ENCODE peak calls at places on chromosomes 16 and 17, in seven cellular contexts. O, S, N, L, I, X and H are unnamed samples.

GRCh38 chr17:1764274-1764673 is 2.4 kb downstream of the SERPINF1 start:
- DNase-seq in S (no peak), X (peak; percentile 73), L (no peak), O (peak; percentile 97), I (peak; percentile 70), N (peak; percentile 80), H (no peak)

GRCh38 chr17:5786510-5786875 is 202.2 kb upstream of the NLRP1 start:
- DNase-seq in N (no peak), L (no peak), X (no peak), S (no peak), I (no peak), O (no peak), H (no peak)

GRCh38 chr17:4185656-4186055 is 42.7 kb downstream of the CYB5D2 start:
- DNase-seq in X (no peak), O (no peak), N (no peak), L (no peak), I (no peak), S (no peak), H (no peak)

GRCh38 chr17:17236295-17237025 is 508 bp downstream of the FLCN start:
- DNase-seq in I (no peak), S (no peak), L (peak; percentile 36), N (peak; percentile 32), X (no peak), O (peak; percentile 22), H (peak; percentile 56)

GRCh38 chr17:32483451-32484019 is 3.3 kb upstream of the CDK5R1 start:
- DNase-seq in O (peak; percentile 90), S (no peak), I (peak; percentile 52), N (peak; percentile 59), X (peak; percentile 92), L (peak; percentile 70), H (peak; percentile 94)

GRCh38 chr16:50688083-50688482 is 5.3 kb upstream of the NOD2 start:
- DNase-seq in O (no peak), S (no peak), X (no peak), N (no peak), I (no peak), L (no peak), H (no peak)

GRCh38 chr17:7573324-7574080 is 5.9 kb upstream of the CD68 start:
- DNase-seq in S (peak; percentile 86), N (peak; percentile 92), X (peak; percentile 92), O (peak; percentile 97), L (peak; percentile 92), I (peak; percentile 91), H (peak; percentile 88)

GRCh38 chr17:11506635-11507034 is 91.6 kb upstream of the DNAH9 start:
- DNase-seq in S (no peak), X (no peak), I (no peak), O (no peak), L (peak; percentile 9), N (no peak), H (peak; percentile 1)

GRCh38 chr17:49700956-49701355 is 6.8 kb downstream of the SLC35B1 start:
- DNase-seq in S (no peak), O (no peak), L (no peak), N (no peak), X (no peak), I (no peak), H (no peak)

GRCh38 chr17:73232587-73233373 is 28.9 kb downstream of the CPSF4L start:
- DNase-seq in X (no peak), O (peak; percentile 41), N (peak; percentile 33), L (peak; percentile 17), I (peak; percentile 30), S (peak; percentile 71), H (peak; percentile 63)

DNA sequence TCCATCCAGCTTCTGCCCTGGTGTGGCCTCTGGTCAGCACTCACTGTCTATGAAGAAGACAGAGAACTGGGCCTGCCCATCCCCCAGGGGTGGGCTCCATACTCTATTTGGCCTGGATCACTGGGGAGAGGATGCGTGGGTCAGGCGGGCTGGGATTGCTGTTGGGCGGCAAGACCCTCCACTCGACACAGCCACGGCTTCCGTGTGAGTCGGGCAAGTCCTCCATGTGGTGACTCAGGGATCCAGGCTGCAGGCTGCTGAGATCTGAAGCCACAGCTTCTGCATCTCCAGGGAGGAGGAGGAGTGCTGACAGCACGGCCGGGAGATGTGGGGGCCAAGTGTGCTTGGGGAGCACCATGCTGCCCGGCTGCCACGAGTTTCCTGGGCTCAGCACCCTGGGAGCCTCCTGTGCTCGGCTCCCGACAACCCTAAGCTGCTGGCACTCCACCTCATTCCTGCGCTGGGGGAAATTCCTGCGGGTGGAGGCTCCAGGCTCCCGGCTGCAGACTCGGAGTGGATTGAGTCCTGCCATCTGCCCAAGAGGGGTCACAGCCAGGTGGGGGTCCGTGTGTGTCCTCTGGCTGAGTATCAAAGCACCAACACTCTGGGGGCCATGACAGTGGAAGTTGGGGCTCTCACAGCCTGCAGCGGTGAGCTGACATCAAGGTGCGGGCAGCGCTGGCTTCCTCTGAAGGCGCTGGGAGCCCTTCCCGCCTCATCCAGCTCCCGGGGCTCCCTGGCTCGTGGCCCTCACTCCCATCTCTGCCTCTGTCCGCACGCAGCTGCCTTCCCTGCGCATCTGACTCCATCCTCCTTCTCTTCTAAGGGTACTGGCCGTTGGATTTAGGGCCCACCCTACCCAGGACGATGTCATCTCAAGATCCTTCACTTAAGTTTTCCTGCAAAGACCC is 24.4 kb upstream of the CBFA2T3 start:
- DNase-seq in N (no peak), I (no peak), O (peak; percentile 9), X (no peak), S (no peak), L (no peak), H (peak; percentile 61)
- TF ChIP-seq CTCF in N (no peak), I (no peak), O (no peak), X (no peak), S (no peak), L (no peak), H (no peak)

GRCh38 chr16:48613061-48613957 is 3.3 kb upstream of the N4BP1 start:
- DNase-seq in L (peak; percentile 58), X (no peak), N (no peak), S (no peak), I (peak; percentile 69), O (peak; percentile 73), H (peak; percentile 45)
- H3K4me1 ChIP-seq in L (peaks cover 16% of the 10 kb centered on the region), X (peaks cover 3% of the 10 kb centered on the region), N (no peaks in the 10 kb centered on the region), S (peaks cover 6% of the 10 kb centered on the region), I (peaks cover 46% of the 10 kb centered on the region), O (peaks cover 17% of the 10 kb centered on the region), H (peaks cover 17% of the 10 kb centered on the region)

GRCh38 chr17:42276609-42277341 is 584 bp upstream of the STAT5B start:
- DNase-seq in L (peak; percentile 66), X (peak; percentile 85), O (peak; percentile 91), I (peak; percentile 24), N (peak; percentile 85), S (peak; percentile 86), H (peak; percentile 66)
- TF ChIP-seq CTCF in L (no peak), X (no peak), O (no peak), I (no peak), N (no peak), S (no peak), H (no peak)

DNA sequence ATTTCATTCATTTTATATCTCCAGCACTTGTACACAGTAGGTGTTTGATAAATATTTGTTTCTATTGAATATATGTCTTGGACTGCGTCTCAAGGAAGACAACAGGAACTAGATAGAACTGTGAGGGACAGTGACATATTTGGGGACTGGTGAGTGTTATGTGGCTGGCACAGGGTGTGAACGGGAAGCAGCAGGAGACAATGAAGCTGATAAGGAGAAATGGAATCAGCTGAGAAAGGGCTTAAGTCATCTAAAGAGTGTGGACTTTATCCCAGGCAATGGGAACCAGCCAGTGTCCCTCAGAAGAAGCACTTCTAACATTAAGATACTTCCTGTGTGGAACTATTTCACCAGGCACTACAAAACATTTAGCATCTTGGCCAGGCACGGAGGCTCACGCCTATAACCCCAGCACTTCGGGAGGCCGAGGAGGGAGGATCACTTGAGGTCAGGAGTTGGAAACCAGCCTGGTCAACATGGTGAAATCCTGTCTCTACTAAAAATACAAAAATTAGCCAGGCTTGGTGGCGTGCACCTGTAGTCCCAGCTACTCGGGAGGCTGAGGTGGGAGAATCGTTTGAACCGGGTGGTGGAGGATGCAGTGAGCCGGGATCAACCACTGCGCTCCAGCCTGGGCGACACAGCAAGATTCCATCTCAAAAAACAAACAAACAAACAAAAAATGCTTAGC is 41.3 kb downstream of the ARHGAP17 start:
- DNase-seq in N (no peak), I (no peak), X (no peak), O (no peak), S (no peak), L (no peak), H (no peak)
- H3K4me1 ChIP-seq in N (peaks cover 5% of the 10 kb centered on the region), I (peaks cover 9% of the 10 kb centered on the region), X (peaks cover 12% of the 10 kb centered on the region), O (peaks cover 16% of the 10 kb centered on the region), S (no peaks in the 10 kb centered on the region), L (peaks cover 41% of the 10 kb centered on the region), H (peaks cover 15% of the 10 kb centered on the region)

GRCh38 chr17:35809855-35810461 is 674 bp downstream of the TAF15 start:
- DNase-seq in N (no peak), S (no peak), O (no peak), I (no peak), L (no peak), X (no peak), H (no peak)

GRCh38 chr17:35808962-35809854 is at the start of gene TAF15:
- DNase-seq in N (peak; percentile 96), L (peak; percentile 99), X (peak; percentile 95), S (peak; percentile 95), O (peak; percentile 99), I (peak; percentile 95), H (peak; percentile 98)

GRCh38 chr17:35811759-35812158 is 2.5 kb downstream of the TAF15 start:
- DNase-seq in N (no peak), O (no peak), X (no peak), I (no peak), L (no peak), S (no peak), H (no peak)

GRCh38 chr17:35808240-35808961 is 883 bp upstream of the TAF15 start:
- DNase-seq in X (no peak), I (no peak), S (no peak), L (no peak), N (no peak), O (no peak), H (peak; percentile 44)

GRCh38 chr17:35812456-35812855 is 3.2 kb downstream of the TAF15 start:
- DNase-seq in O (peak; percentile 41), N (no peak), S (no peak), X (no peak), L (no peak), I (no peak), H (no peak)
- TF ChIP-seq CTCF in O (no peak), N (no peak), S (no peak), X (no peak), L (no peak), I (no peak), H (no peak)

GRCh38 chr16:14303654-14304394 is 232.7 kb downstream of the MRTFB start:
- DNase-seq in L (no peak), X (peak; percentile 42), I (no peak), O (no peak), S (peak; percentile 80), N (peak; percentile 52), H (peak; percentile 51)

GRCh38 chr16:14303182-14303618 is 232.1 kb downstream of the MRTFB start:
- DNase-seq in L (no peak), S (no peak), O (peak; percentile 49), X (no peak), I (no peak), N (no peak), H (peak; percentile 60)

GRCh38 chr16:14307059-14307531 is 236.0 kb downstream of the MRTFB start:
- DNase-seq in N (no peak), L (no peak), I (no peak), S (no peak), X (no peak), O (no peak), H (peak; percentile 33)

GRCh38 chr16:14306485-14307058 is 235.5 kb downstream of the MRTFB start:
- DNase-seq in O (no peak), L (no peak), I (no peak), N (no peak), X (no peak), S (no peak), H (no peak)

GRCh38 chr16:14304891-14305459 is 233.9 kb downstream of the MRTFB start:
- DNase-seq in N (no peak), L (no peak), O (no peak), S (no peak), I (no peak), X (no peak), H (no peak)
- H3K4me1 ChIP-seq in N (no peaks in the 10 kb centered on the region), L (peaks cover 52% of the 10 kb centered on the region), O (peaks cover 22% of the 10 kb centered on the region), S (peaks cover 13% of the 10 kb centered on the region), I (peaks cover 45% of the 10 kb centered on the region), X (peaks cover 13% of the 10 kb centered on the region), H (peaks cover 64% of the 10 kb centered on the region)